ENCODE peak calls at places on chromosomes 13 and 19, in eight cellular contexts. One of them, this sample, is unnamed.

GRCh38 chr19:11418518-11419506 is at the start of gene RGL3:
- DNase-seq in esophagus squamous epithelium: no peak
- DNase-seq in PC-3: peak; percentile 33
- DNase-seq in brain microvascular endothelial cell: no peak
- DNase-seq in heart right ventricle: peak; percentile 19
- DNase-seq in WERI-Rb-1: no peak
- DNase-seq in right lobe of liver: peak; percentile 79
- DNase-seq in body of pancreas: peak; percentile 56
- DNase-seq in this sample: peak; percentile 59

GRCh38 chr13:21435231-21435630 is 23.9 kb downstream of the ZDHHC20 start:
- DNase-seq in WERI-Rb-1: no peak
- DNase-seq in esophagus squamous epithelium: no peak
- DNase-seq in heart right ventricle: no peak
- DNase-seq in PC-3: no peak
- DNase-seq in body of pancreas: no peak
- DNase-seq in right lobe of liver: no peak
- DNase-seq in brain microvascular endothelial cell: no peak
- DNase-seq in this sample: no peak

GRCh38 chr19:40144151-40144550 is 47.1 kb upstream of the MAP3K10 start:
- DNase-seq in PC-3: no peak
- DNase-seq in right lobe of liver: no peak
- DNase-seq in body of pancreas: no peak
- DNase-seq in WERI-Rb-1: no peak
- DNase-seq in brain microvascular endothelial cell: no peak
- DNase-seq in esophagus squamous epithelium: no peak
- DNase-seq in heart right ventricle: no peak
- DNase-seq in this sample: no peak

GRCh38 chr13:112556600-112556999 is 31.4 kb downstream of the TUBGCP3 start:
- DNase-seq in body of pancreas: no peak
- DNase-seq in PC-3: no peak
- DNase-seq in right lobe of liver: no peak
- DNase-seq in brain microvascular endothelial cell: no peak
- DNase-seq in WERI-Rb-1: no peak
- DNase-seq in esophagus squamous epithelium: no peak
- DNase-seq in heart right ventricle: no peak
- DNase-seq in this sample: no peak

GRCh38 chr13:65149687-65150086 is 2080.4 kb downstream of the PCDH9 start:
- DNase-seq in brain microvascular endothelial cell: no peak
- DNase-seq in PC-3: no peak
- DNase-seq in body of pancreas: no peak
- DNase-seq in WERI-Rb-1: no peak
- DNase-seq in heart right ventricle: no peak
- DNase-seq in esophagus squamous epithelium: no peak
- DNase-seq in right lobe of liver: no peak
- DNase-seq in this sample: no peak

GRCh38 chr19:34639491-34640085 is 37.4 kb downstream of the SCGB2B2 start:
- DNase-seq in heart right ventricle: peak; percentile 61
- DNase-seq in esophagus squamous epithelium: no peak
- DNase-seq in PC-3: peak; percentile 57
- DNase-seq in body of pancreas: peak; percentile 73
- DNase-seq in right lobe of liver: no peak
- DNase-seq in WERI-Rb-1: peak; percentile 48
- DNase-seq in brain microvascular endothelial cell: peak; percentile 11
- DNase-seq in this sample: peak; percentile 52

GRCh38 chr19:42028304-42029216 is 34.5 kb upstream of the ATP1A3 start:
- DNase-seq in brain microvascular endothelial cell: no peak
- DNase-seq in PC-3: peak; percentile 9
- DNase-seq in right lobe of liver: no peak
- DNase-seq in esophagus squamous epithelium: no peak
- DNase-seq in heart right ventricle: no peak
- DNase-seq in body of pancreas: no peak
- DNase-seq in WERI-Rb-1: peak; percentile 67
- DNase-seq in this sample: no peak

GRCh38 chr19:19696386-19696785 is 27.7 kb downstream of the ZNF101 start:
- DNase-seq in right lobe of liver: no peak
- DNase-seq in esophagus squamous epithelium: no peak
- DNase-seq in brain microvascular endothelial cell: no peak
- DNase-seq in PC-3: no peak
- DNase-seq in body of pancreas: no peak
- DNase-seq in WERI-Rb-1: no peak
- DNase-seq in heart right ventricle: no peak
- DNase-seq in this sample: no peak

GRCh38 chr13:25886438-25887214 is 165.2 kb downstream of the SHISA2 start:
- DNase-seq in WERI-Rb-1: no peak
- DNase-seq in brain microvascular endothelial cell: peak; percentile 77
- DNase-seq in PC-3: peak; percentile 91
- DNase-seq in body of pancreas: no peak
- DNase-seq in esophagus squamous epithelium: no peak
- DNase-seq in right lobe of liver: no peak
- DNase-seq in heart right ventricle: no peak
- DNase-seq in this sample: no peak

GRCh38 chr19:44726465-44726864 is 22.0 kb upstream of the BCL3 start:
- DNase-seq in right lobe of liver: peak; percentile 75
- DNase-seq in heart right ventricle: no peak
- DNase-seq in WERI-Rb-1: no peak
- DNase-seq in brain microvascular endothelial cell: no peak
- DNase-seq in PC-3: no peak
- DNase-seq in esophagus squamous epithelium: no peak
- DNase-seq in body of pancreas: no peak
- DNase-seq in this sample: peak; percentile 79

GRCh38 chr19:35043906-35044305 is 2.4 kb downstream of the HPN start:
- DNase-seq in WERI-Rb-1: no peak
- DNase-seq in esophagus squamous epithelium: no peak
- DNase-seq in PC-3: no peak
- DNase-seq in brain microvascular endothelial cell: no peak
- DNase-seq in body of pancreas: peak; percentile 38
- DNase-seq in heart right ventricle: no peak
- DNase-seq in right lobe of liver: no peak
- DNase-seq in this sample: no peak

GRCh38 chr13:79491715-79492114 is 10.8 kb downstream of the NDFIP2 start:
- DNase-seq in PC-3: peak; percentile 62
- DNase-seq in WERI-Rb-1: no peak
- DNase-seq in brain microvascular endothelial cell: no peak
- DNase-seq in right lobe of liver: no peak
- DNase-seq in body of pancreas: no peak
- DNase-seq in esophagus squamous epithelium: no peak
- DNase-seq in heart right ventricle: no peak
- DNase-seq in this sample: no peak

GRCh38 chr13:89468081-89468480 is 1796.9 kb downstream of the SLITRK5 start:
- DNase-seq in WERI-Rb-1: no peak
- DNase-seq in esophagus squamous epithelium: no peak
- DNase-seq in brain microvascular endothelial cell: no peak
- DNase-seq in heart right ventricle: no peak
- DNase-seq in right lobe of liver: no peak
- DNase-seq in body of pancreas: no peak
- DNase-seq in PC-3: no peak
- DNase-seq in this sample: no peak

GRCh38 chr19:49210108-49210900 is 52.7 kb downstream of the TRPM4 start:
- DNase-seq in heart right ventricle: no peak
- DNase-seq in body of pancreas: peak; percentile 89
- DNase-seq in PC-3: peak; percentile 22
- DNase-seq in WERI-Rb-1: peak; percentile 17
- DNase-seq in right lobe of liver: peak; percentile 91
- DNase-seq in esophagus squamous epithelium: no peak
- DNase-seq in brain microvascular endothelial cell: no peak
- DNase-seq in this sample: no peak

GRCh38 chr13:30915691-30916541 is 9.8 kb downstream of the MEDAG start:
- DNase-seq in brain microvascular endothelial cell: no peak
- DNase-seq in WERI-Rb-1: no peak
- DNase-seq in right lobe of liver: no peak
- DNase-seq in PC-3: no peak
- DNase-seq in esophagus squamous epithelium: no peak
- DNase-seq in body of pancreas: no peak
- DNase-seq in heart right ventricle: no peak
- DNase-seq in this sample: no peak

GRCh38 chr19:1237754-1238372 is at the start of gene CBARP:
- DNase-seq in WERI-Rb-1: no peak
- DNase-seq in esophagus squamous epithelium: no peak
- DNase-seq in brain microvascular endothelial cell: no peak
- DNase-seq in right lobe of liver: no peak
- DNase-seq in PC-3: peak; percentile 35
- DNase-seq in body of pancreas: no peak
- DNase-seq in heart right ventricle: no peak
- DNase-seq in this sample: no peak

GRCh38 chr13:48761256-48761655 is 107.5 kb downstream of the CYSLTR2 start:
- DNase-seq in right lobe of liver: no peak
- DNase-seq in heart right ventricle: no peak
- DNase-seq in PC-3: no peak
- DNase-seq in body of pancreas: no peak
- DNase-seq in esophagus squamous epithelium: no peak
- DNase-seq in WERI-Rb-1: no peak
- DNase-seq in brain microvascular endothelial cell: no peak
- DNase-seq in this sample: no peak

GRCh38 chr13:22877421-22877820 is 303.4 kb upstream of the SGCG start:
- DNase-seq in brain microvascular endothelial cell: no peak
- DNase-seq in PC-3: no peak
- DNase-seq in esophagus squamous epithelium: no peak
- DNase-seq in body of pancreas: no peak
- DNase-seq in WERI-Rb-1: no peak
- DNase-seq in heart right ventricle: no peak
- DNase-seq in right lobe of liver: no peak
- DNase-seq in this sample: no peak

GRCh38 chr19:9348671-9349070 is 14.1 kb upstream of the ZNF177 start:
- DNase-seq in right lobe of liver: no peak
- DNase-seq in esophagus squamous epithelium: no peak
- DNase-seq in PC-3: no peak
- DNase-seq in body of pancreas: no peak
- DNase-seq in brain microvascular endothelial cell: no peak
- DNase-seq in heart right ventricle: no peak
- DNase-seq in WERI-Rb-1: no peak
- DNase-seq in this sample: no peak
- TF ChIP-seq CTCF in right lobe of liver: no peak
- TF ChIP-seq CTCF in esophagus squamous epithelium: no peak
- TF ChIP-seq CTCF in PC-3: no peak
- TF ChIP-seq CTCF in body of pancreas: no peak
- TF ChIP-seq CTCF in brain microvascular endothelial cell: no peak
- TF ChIP-seq CTCF in heart right ventricle: no peak
- TF ChIP-seq CTCF in WERI-Rb-1: no peak
- TF ChIP-seq CTCF in this sample: no peak

GRCh38 chr19:2248136-2249009 is 750 bp upstream of the AMH start:
- DNase-seq in PC-3: no peak
- DNase-seq in WERI-Rb-1: no peak
- DNase-seq in heart right ventricle: no peak
- DNase-seq in brain microvascular endothelial cell: no peak
- DNase-seq in esophagus squamous epithelium: no peak
- DNase-seq in right lobe of liver: no peak
- DNase-seq in body of pancreas: no peak
- DNase-seq in this sample: no peak
- H3K36me3 ChIP-seq in PC-3: peaks cover 10% of the 10 kb centered on the region
- H3K36me3 ChIP-seq in WERI-Rb-1: peaks cover 73% of the 10 kb centered on the region
- H3K36me3 ChIP-seq in heart right ventricle: peaks cover 55% of the 10 kb centered on the region
- H3K36me3 ChIP-seq in brain microvascular endothelial cell: peaks cover 48% of the 10 kb centered on the region
- H3K36me3 ChIP-seq in esophagus squamous epithelium: peaks cover 41% of the 10 kb centered on the region
- H3K36me3 ChIP-seq in right lobe of liver: peaks cover 12% of the 10 kb centered on the region
- H3K36me3 ChIP-seq in body of pancreas: peaks cover 33% of the 10 kb centered on the region
- H3K36me3 ChIP-seq in this sample: peaks cover 55% of the 10 kb centered on the region

GRCh38 chr19:51257471-51257870 is 6.6 kb downstream of the SIGLECL1 start:
- DNase-seq in esophagus squamous epithelium: no peak
- DNase-seq in heart right ventricle: no peak
- DNase-seq in WERI-Rb-1: no peak
- DNase-seq in body of pancreas: no peak
- DNase-seq in PC-3: no peak
- DNase-seq in brain microvascular endothelial cell: no peak
- DNase-seq in right lobe of liver: no peak
- DNase-seq in this sample: no peak
- TF ChIP-seq CTCF in esophagus squamous epithelium: no peak
- TF ChIP-seq CTCF in heart right ventricle: no peak
- TF ChIP-seq CTCF in WERI-Rb-1: no peak
- TF ChIP-seq CTCF in body of pancreas: no peak
- TF ChIP-seq CTCF in PC-3: no peak
- TF ChIP-seq CTCF in brain microvascular endothelial cell: no peak
- TF ChIP-seq CTCF in right lobe of liver: no peak
- TF ChIP-seq CTCF in this sample: no peak

GRCh38 chr19:55092423-55093318 is 17.0 kb downstream of the EPS8L1 start:
- DNase-seq in heart right ventricle: no peak
- DNase-seq in esophagus squamous epithelium: no peak
- DNase-seq in PC-3: no peak
- DNase-seq in body of pancreas: no peak
- DNase-seq in right lobe of liver: no peak
- DNase-seq in WERI-Rb-1: no peak
- DNase-seq in brain microvascular endothelial cell: no peak
- DNase-seq in this sample: no peak
- H3K36me3 ChIP-seq in heart right ventricle: peaks cover 51% of the 10 kb centered on the region
- H3K36me3 ChIP-seq in esophagus squamous epithelium: peaks cover 19% of the 10 kb centered on the region
- H3K36me3 ChIP-seq in PC-3: peaks cover 13% of the 10 kb centered on the region
- H3K36me3 ChIP-seq in body of pancreas: peaks cover 6% of the 10 kb centered on the region
- H3K36me3 ChIP-seq in right lobe of liver: no peaks in the 10 kb centered on the region
- H3K36me3 ChIP-seq in WERI-Rb-1: peaks cover 11% of the 10 kb centered on the region
- H3K36me3 ChIP-seq in brain microvascular endothelial cell: peaks cover 41% of the 10 kb centered on the region
- H3K36me3 ChIP-seq in this sample: no peaks in the 10 kb centered on the region

This sample was measured in Peyer's patch.